ENCODE peak calls at places on chromosomes 4 and X, in four cellular contexts. E is cardiac muscle cell, A is choroid plexus epithelial cell, V is A549. P is an unnamed sample.

GRCh38 chr4:42237451-42237850 is 85.0 kb upstream of the BEND4 start:
- DNase-seq in E (no peak), V (no peak), A (no peak), P (no peak)

GRCh38 chr4:23822181-23822580 is 67.7 kb downstream of the PPARGC1A start:
- DNase-seq in A (no peak), E (no peak), V (no peak), P (no peak)

GRCh38 chr4:8504279-8505007 is 63.9 kb downstream of the TRMT44 start:
- DNase-seq in A (no peak), V (no peak), E (no peak), P (no peak)

GRCh38 chr4:167234388-167234881 is at the start of gene SPOCK3:
- DNase-seq in E (peak), V (peak), A (peak), P (no peak)

GRCh38 chr4:140937866-140938265 is 181.7 kb upstream of the TBC1D9 start:
- DNase-seq in E (no peak), V (peak), A (peak), P (no peak)

GRCh38 chrX:14673764-14674163 is 144.4 kb downstream of the GLRA2 start:
- DNase-seq in E (no peak), V (peak), A (peak), P (peak)

GRCh38 chrX:3262906-3263305 is 83.5 kb downstream of the MXRA5 start:
- DNase-seq in V (peak), A (peak), E (no peak), P (no peak)

GRCh38 chr4:147865926-147866325 is 134.0 kb downstream of the ARHGAP10 start:
- DNase-seq in V (no peak), E (no peak), A (peak), P (no peak)

GRCh38 chrX:139920306-139920705 is 12.5 kb downstream of the ATP11C start:
- DNase-seq in E (no peak), A (no peak), V (no peak), P (no peak)

GRCh38 chr4:83029688-83030087 is 5.3 kb upstream of the COPS4 start:
- DNase-seq in E (no peak), A (no peak), V (no peak), P (no peak)
- TF ChIP-seq CTCF in E (no peak), A (no peak), V (no peak), P (no peak)

DNA sequence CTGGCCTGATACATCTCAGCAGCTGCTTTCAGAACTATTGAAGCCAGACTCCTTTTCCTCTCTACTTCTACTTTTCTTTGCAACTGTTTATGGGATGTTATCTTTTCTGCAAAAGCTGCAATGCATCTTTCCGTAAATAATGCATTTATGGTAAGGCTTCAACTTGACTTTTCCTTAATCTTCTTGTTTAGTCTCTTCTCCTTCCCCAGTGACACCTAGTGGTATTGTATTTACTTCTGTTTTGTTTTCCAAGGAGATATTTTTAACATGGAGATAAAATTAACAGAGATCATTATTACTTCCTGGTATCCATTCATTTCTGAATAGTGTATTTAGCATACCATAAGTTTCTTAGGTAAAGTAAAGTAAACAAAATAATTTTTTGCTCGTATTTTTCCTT is 1548.8 kb downstream of the PCDH7 start:
- DNase-seq in V (peak), E (no peak), A (peak), P (no peak)
- TF ChIP-seq CTCF in V (no peak), E (no peak), A (peak), P (no peak)

GRCh38 chr4:28462766-28463165 is 1602.1 kb downstream of the STIM2 start:
- DNase-seq in V (no peak), A (no peak), E (peak), P (no peak)
- TF ChIP-seq CTCF in V (no peak), A (peak), E (no peak), P (no peak)

DNA sequence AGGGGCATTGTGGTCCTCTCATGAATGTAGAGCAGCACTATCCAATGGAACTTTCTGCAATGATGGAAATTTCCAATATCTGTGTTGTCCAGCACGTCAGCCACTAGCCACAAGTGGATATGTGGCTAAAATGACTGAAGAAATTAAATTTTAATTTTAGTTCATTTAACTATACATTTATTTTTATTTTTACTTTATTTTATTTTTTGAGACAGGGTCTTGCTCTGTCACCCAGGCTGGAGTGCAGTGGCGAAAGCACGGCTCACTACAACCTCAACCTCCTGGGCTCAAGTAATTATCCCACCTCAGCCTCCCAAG is 13.3 kb upstream of the RBBP7 start:
- DNase-seq in E (no peak), A (no peak), V (no peak), P (no peak)
- TF ChIP-seq CTCF in E (no peak), A (no peak), V (no peak), P (no peak)